ENCODE peak calls at places on chromosomes 11 and 22, in seven cellular contexts. M is H1, F is GM12892, N is K562, S is HepG2, K is GM12878, J is SK-N-SH. B is an unnamed sample.

GRCh38 chr11:121270286-121270685 is 22.3 kb upstream of the SC5D start:
- DNase-seq in M (no peak), F (no peak), N (no peak), S (no peak), K (no peak), J (no peak), B (no peak)

GRCh38 chr11:72635931-72636330 is 38.3 kb downstream of the PDE2A start:
- DNase-seq in M (no peak), F (no peak), N (no peak), S (no peak), K (no peak), J (no peak), B (no peak)

GRCh38 chr22:23801238-23801821 is 14.6 kb downstream of the SMARCB1 start:
- DNase-seq in M (no peak), F (no peak), N (no peak), S (no peak), K (no peak), J (no peak), B (no peak)

GRCh38 chr11:65932558-65932919 is 12.7 kb upstream of the TSGA10IP start:
- DNase-seq in M (no peak), F (no peak), N (peak; percentile 67), S (no peak), K (no peak), J (no peak), B (no peak)

GRCh38 chr22:47351836-47352579 is 589.6 kb downstream of the TBC1D22A start:
- DNase-seq in M (no peak), F (no peak), N (no peak), S (no peak), K (no peak), J (no peak), B (no peak)

GRCh38 chr22:40509401-40510134 is 127.0 kb downstream of the MRTFA start:
- DNase-seq in M (no peak), F (no peak), N (no peak), S (no peak), K (no peak), J (no peak), B (no peak)

GRCh38 chr11:64917663-64917995 is 620 bp upstream of the ATG2A start:
- DNase-seq in M (no peak), F (no peak), N (no peak), S (no peak), K (no peak), J (no peak), B (no peak)

GRCh38 chr22:32353292-32353691 is 4.4 kb upstream of the RFPL3 start:
- DNase-seq in M (no peak), F (no peak), N (no peak), S (no peak), K (no peak), J (no peak), B (no peak)

GRCh38 chr11:103397369-103397768 is 288.1 kb downstream of the DYNC2H1 start:
- DNase-seq in M (no peak), F (no peak), N (no peak), S (no peak), K (no peak), J (no peak), B (no peak)

GRCh38 chr22:40654522-40655167 is 18.1 kb upstream of the MRTFA start:
- DNase-seq in M (no peak), F (no peak), N (peak; percentile 31), S (no peak), K (no peak), J (peak; percentile 64), B (no peak)

GRCh38 chr22:40960137-40960536 is 9.0 kb downstream of the RBX1 start:
- DNase-seq in M (no peak), F (no peak), N (no peak), S (no peak), K (no peak), J (no peak), B (no peak)

GRCh38 chr22:32858121-32858703 is 56.7 kb downstream of the TIMP3 start:
- DNase-seq in M (no peak), F (no peak), N (no peak), S (no peak), K (no peak), J (no peak), B (no peak)

GRCh38 chr11:79237676-79238075 is 203.2 kb downstream of the TENM4 start:
- DNase-seq in M (no peak), F (no peak), N (no peak), S (no peak), K (no peak), J (no peak), B (no peak)

GRCh38 chr11:2944530-2944929 is 15.3 kb upstream of the PHLDA2 start:
- DNase-seq in M (no peak), F (no peak), N (no peak), S (no peak), K (no peak), J (no peak), B (no peak)

GRCh38 chr22:31504282-31504681 is 7.9 kb downstream of the SFI1 start:
- DNase-seq in M (no peak), F (no peak), N (no peak), S (no peak), K (no peak), J (no peak), B (no peak)

GRCh38 chr11:55854704-55855103 is 16.2 kb downstream of the OR5D16 start:
- DNase-seq in M (no peak), F (no peak), N (no peak), S (no peak), K (no peak), J (no peak), B (no peak)

GRCh38 chr11:86210898-86211297 is 33.7 kb upstream of the EED start:
- DNase-seq in M (no peak), F (no peak), N (no peak), S (no peak), K (no peak), J (no peak), B (no peak)

GRCh38 chr11:86666193-86666592 is 6.2 kb downstream of the ME3 start:
- DNase-seq in M (no peak), F (no peak), N (no peak), S (no peak), K (no peak), J (no peak), B (no peak)

DNA sequence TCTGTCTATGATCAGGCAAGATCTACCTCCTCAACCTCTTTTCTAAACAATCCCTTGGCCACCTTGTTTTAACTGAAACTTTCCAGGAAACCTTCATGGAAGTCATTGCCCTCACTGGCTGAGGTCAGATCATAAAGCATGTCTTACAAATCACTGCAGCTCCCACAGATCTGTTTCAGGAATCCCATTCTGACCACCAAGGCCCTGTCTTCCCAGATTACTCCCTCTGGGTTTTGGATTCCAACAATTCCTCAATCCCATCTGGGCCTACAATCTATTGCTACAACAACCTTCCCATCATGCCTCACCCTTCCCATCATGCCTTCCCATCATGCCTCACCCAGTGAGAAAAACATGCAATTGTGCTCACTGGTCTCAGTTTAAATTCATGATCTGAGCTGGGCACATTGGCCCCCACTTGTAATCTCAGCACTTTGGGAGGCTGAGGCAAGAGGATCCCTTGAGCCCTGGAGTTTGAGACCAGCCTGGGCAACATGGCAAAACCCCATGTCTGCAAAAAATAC is 15.9 kb downstream of the ADAMTS15 start:
- DNase-seq in M (no peak), F (no peak), N (no peak), S (no peak), K (no peak), J (no peak), B (no peak)
- TF ChIP-seq TAF1 in M (no peak), F (no peak), N (no peak), S (no peak), K (no peak), J (no peak), B (no peak)

GRCh38 chr11:114293201-114293711 is 2.9 kb upstream of the NNMT start:
- DNase-seq in M (no peak), F (no peak), N (no peak), S (no peak), K (no peak), J (no peak), B (no peak)

GRCh38 chr11:114291847-114292680 is 4.1 kb upstream of the NNMT start:
- DNase-seq in M (no peak), F (no peak), N (no peak), S (no peak), K (no peak), J (no peak), B (no peak)

GRCh38 chr11:114289779-114290178 is 6.4 kb upstream of the NNMT start:
- DNase-seq in M (no peak), F (no peak), N (no peak), S (no peak), K (no peak), J (no peak), B (no peak)

GRCh38 chr11:114290503-114291239 is 5.5 kb upstream of the NNMT start:
- DNase-seq in M (no peak), F (no peak), N (no peak), S (no peak), K (no peak), J (no peak), B (no peak)

GRCh38 chr11:114291381-114291780 is 4.8 kb upstream of the NNMT start:
- DNase-seq in M (no peak), F (no peak), N (no peak), S (no peak), K (no peak), J (no peak), B (no peak)
- TF ChIP-seq TAF1 in M (no peak), F (no peak), N (no peak), S (no peak), K (no peak), J (no peak), B (no peak)

DNA sequence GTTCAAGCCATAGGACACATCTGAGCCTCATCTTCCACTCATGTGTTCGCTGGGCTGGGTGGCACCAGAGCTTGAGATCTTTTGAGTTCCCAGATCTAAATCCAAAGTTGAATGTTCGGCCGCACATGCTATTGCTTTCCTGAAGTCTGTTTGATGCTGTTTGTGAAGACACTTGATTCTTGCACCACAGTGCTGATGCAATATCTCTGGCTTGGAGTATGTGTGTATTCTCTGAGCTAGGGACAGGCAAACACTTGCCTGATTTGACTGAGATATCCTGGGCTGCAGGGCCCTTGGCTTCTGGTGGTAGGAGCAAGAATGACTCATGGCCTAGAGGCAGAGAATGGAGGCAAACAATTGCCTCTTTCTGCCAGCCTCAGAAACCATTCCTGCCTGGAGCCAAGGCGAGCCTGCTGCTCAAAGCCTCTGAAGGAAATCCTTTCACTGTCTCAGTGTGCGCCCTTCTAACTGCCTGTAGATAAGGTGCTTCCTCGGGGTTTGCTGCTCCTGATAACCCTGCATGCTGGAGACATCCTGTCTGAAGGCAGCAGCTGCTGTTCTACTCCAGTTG is 73.0 kb downstream of the CYB5R2 start:
- DNase-seq in M (no peak), F (no peak), N (no peak), S (peak; percentile 89), K (no peak), J (no peak), B (no peak)
- TF ChIP-seq TAF1 in M (no peak), F (no peak), N (no peak), S (no peak), K (no peak), J (no peak), B (no peak)

GRCh38 chr11:30710216-30710615 is 124.1 kb upstream of the MPPED2 start:
- DNase-seq in M (no peak), F (no peak), N (no peak), S (no peak), K (no peak), J (no peak), B (no peak)

DNA sequence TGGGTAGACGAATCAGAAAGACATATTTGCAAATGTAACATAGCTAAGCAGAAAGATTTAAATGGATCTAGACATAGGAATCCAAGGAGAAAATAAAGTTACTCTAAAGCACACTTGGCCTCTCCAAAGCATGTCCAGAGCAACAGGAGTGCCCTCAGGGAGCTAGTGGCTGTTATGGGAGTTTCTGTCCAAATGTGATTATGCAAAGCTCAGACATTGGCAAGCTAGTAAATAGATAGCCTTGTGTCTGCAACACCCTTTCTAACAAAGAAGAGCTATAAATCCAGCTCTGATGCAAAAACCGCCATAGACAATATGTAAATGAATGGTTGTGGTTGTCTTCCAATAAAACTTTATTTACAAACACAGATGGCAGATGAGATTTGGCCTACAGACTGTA is 120.1 kb upstream of the MPPED2 start:
- DNase-seq in M (no peak), F (no peak), N (no peak), S (no peak), K (no peak), J (no peak), B (no peak)
- TF ChIP-seq TAF1 in M (no peak), F (no peak), N (no peak), S (no peak), K (no peak), J (no peak), B (no peak)

B was measured in GM12891.